ENCODE peak calls at places on chromosomes 5 and 9, in five cellular contexts. One of them, this sample, is unnamed.

GRCh38 chr5:148379340-148379739 is 4.4 kb upstream of the FBXO38 start:
- DNase-seq in posterior vena cava: no peak
- DNase-seq in non-pigmented ciliary epithelial cell: no peak
- DNase-seq in glutamatergic neuron: no peak
- DNase-seq in prostate gland: no peak
- DNase-seq in this sample: no peak

GRCh38 chr9:80117031-80117430 is 545.3 kb downstream of the TLE4 start:
- DNase-seq in posterior vena cava: peak
- DNase-seq in glutamatergic neuron: no peak
- DNase-seq in prostate gland: no peak
- DNase-seq in non-pigmented ciliary epithelial cell: no peak
- DNase-seq in this sample: no peak

GRCh38 chr5:158430166-158430828 is 571.4 kb upstream of the CLINT1 start:
- DNase-seq in glutamatergic neuron: no peak
- DNase-seq in non-pigmented ciliary epithelial cell: no peak
- DNase-seq in posterior vena cava: no peak
- DNase-seq in prostate gland: no peak
- DNase-seq in this sample: no peak

GRCh38 chr9:128771094-128771721 is 519 bp downstream of the ZER1 start:
- DNase-seq in glutamatergic neuron: peak
- DNase-seq in posterior vena cava: no peak
- DNase-seq in prostate gland: peak
- DNase-seq in non-pigmented ciliary epithelial cell: no peak
- DNase-seq in this sample: no peak

GRCh38 chr5:123344819-123345426 is 78.3 kb downstream of the CEP120 start:
- DNase-seq in non-pigmented ciliary epithelial cell: no peak
- DNase-seq in posterior vena cava: no peak
- DNase-seq in glutamatergic neuron: no peak
- DNase-seq in prostate gland: peak
- DNase-seq in this sample: no peak

GRCh38 chr9:89844535-89844934 is 239.7 kb downstream of the GADD45G start:
- DNase-seq in prostate gland: peak
- DNase-seq in posterior vena cava: no peak
- DNase-seq in glutamatergic neuron: no peak
- DNase-seq in non-pigmented ciliary epithelial cell: no peak
- DNase-seq in this sample: no peak

GRCh38 chr5:106876298-106876622 is 794.5 kb downstream of the EFNA5 start:
- DNase-seq in non-pigmented ciliary epithelial cell: no peak
- DNase-seq in glutamatergic neuron: no peak
- DNase-seq in posterior vena cava: no peak
- DNase-seq in prostate gland: no peak
- DNase-seq in this sample: no peak

GRCh38 chr5:122099060-122099790 is 21.2 kb upstream of the LOX start:
- DNase-seq in posterior vena cava: no peak
- DNase-seq in non-pigmented ciliary epithelial cell: no peak
- DNase-seq in glutamatergic neuron: no peak
- DNase-seq in prostate gland: no peak
- DNase-seq in this sample: no peak

GRCh38 chr9:129139233-129139992 is 28.2 kb downstream of the PTPA start:
- DNase-seq in glutamatergic neuron: peak
- DNase-seq in prostate gland: peak
- DNase-seq in non-pigmented ciliary epithelial cell: no peak
- DNase-seq in posterior vena cava: peak
- DNase-seq in this sample: no peak

GRCh38 chr5:61449756-61450155 is 117.7 kb downstream of the ZSWIM6 start:
- DNase-seq in posterior vena cava: no peak
- DNase-seq in glutamatergic neuron: no peak
- DNase-seq in prostate gland: no peak
- DNase-seq in non-pigmented ciliary epithelial cell: no peak
- DNase-seq in this sample: no peak

GRCh38 chr5:175853573-175854230 is 17.7 kb upstream of the CPLX2 start:
- DNase-seq in prostate gland: no peak
- DNase-seq in glutamatergic neuron: no peak
- DNase-seq in non-pigmented ciliary epithelial cell: no peak
- DNase-seq in posterior vena cava: peak
- DNase-seq in this sample: no peak

GRCh38 chr5:150322202-150322601 is 19.5 kb upstream of the ARSI start:
- DNase-seq in prostate gland: no peak
- DNase-seq in posterior vena cava: no peak
- DNase-seq in non-pigmented ciliary epithelial cell: no peak
- DNase-seq in glutamatergic neuron: no peak
- DNase-seq in this sample: no peak

GRCh38 chr5:100584069-100584468 is 48.9 kb downstream of the FAM174A start:
- DNase-seq in non-pigmented ciliary epithelial cell: no peak
- DNase-seq in prostate gland: no peak
- DNase-seq in glutamatergic neuron: no peak
- DNase-seq in posterior vena cava: no peak
- DNase-seq in this sample: no peak

GRCh38 chr9:128913995-128914772 is 6.6 kb upstream of the PHYHD1 start:
- DNase-seq in prostate gland: no peak
- DNase-seq in glutamatergic neuron: no peak
- DNase-seq in non-pigmented ciliary epithelial cell: no peak
- DNase-seq in posterior vena cava: no peak
- DNase-seq in this sample: no peak

GRCh38 chr5:73902327-73903051 is 276.5 kb downstream of the ARHGEF28 start:
- DNase-seq in prostate gland: peak
- DNase-seq in posterior vena cava: no peak
- DNase-seq in glutamatergic neuron: no peak
- DNase-seq in non-pigmented ciliary epithelial cell: peak
- DNase-seq in this sample: no peak

GRCh38 chr9:19127881-19128719 is 808 bp upstream of the PLIN2 start:
- DNase-seq in prostate gland: no peak
- DNase-seq in non-pigmented ciliary epithelial cell: no peak
- DNase-seq in glutamatergic neuron: peak
- DNase-seq in posterior vena cava: peak
- DNase-seq in this sample: no peak

This sample was measured in BJ.